ENCODE peak calls at places on chromosomes 2 and 18, in eight cellular contexts. Z is GM23338, I is HCT116, E is stomach, S is K562, P is breast epithelium, M is HepG2, F is HL-60. W is an unnamed sample.

GRCh38 chr2:212814941-212815340 is 276.3 kb upstream of the ERBB4 start:
- DNase-seq in Z (no peak), I (no peak), M (no peak), E (no peak), F (no peak), S (no peak), P (no peak), W (no peak)

GRCh38 chr18:73663581-73663980 is 484.1 kb downstream of the FBXO15 start:
- DNase-seq in F (no peak), S (no peak), Z (no peak), M (no peak), P (no peak), I (no peak), E (no peak), W (no peak)

GRCh38 chr2:158755310-158755709 is 39.8 kb upstream of the DAPL1 start:
- DNase-seq in M (peak; percentile 22), Z (no peak), P (no peak), S (no peak), I (no peak), E (no peak), F (no peak), W (no peak)

GRCh38 chr2:190996338-190996946 is 17.5 kb downstream of the STAT1 start:
- DNase-seq in S (peak; percentile 67), E (no peak), I (no peak), Z (peak; percentile 79), P (no peak), M (peak; percentile 70), F (peak; percentile 26), W (no peak)

GRCh38 chr2:63064197-63064596 is 13.6 kb downstream of the OTX1 start:
- DNase-seq in M (no peak), Z (no peak), E (no peak), I (no peak), F (no peak), P (no peak), S (no peak), W (no peak)

GRCh38 chr2:181570833-181571661 is 85.9 kb downstream of the CERKL start:
- DNase-seq in P (no peak), Z (no peak), E (no peak), M (no peak), I (no peak), F (no peak), S (no peak), W (no peak)

GRCh38 chr2:11250400-11251277 is 93.8 kb downstream of the ROCK2 start:
- DNase-seq in Z (no peak), P (no peak), E (no peak), S (no peak), I (no peak), M (no peak), F (no peak), W (no peak)

GRCh38 chr18:12295389-12296086 is 12.5 kb upstream of the TUBB6 start:
- DNase-seq in M (no peak), Z (no peak), E (no peak), S (no peak), F (no peak), I (no peak), P (no peak), W (no peak)

GRCh38 chr18:77366725-77367641 is 117.3 kb downstream of the GALR1 start:
- DNase-seq in E (no peak), I (no peak), F (no peak), S (no peak), M (peak; percentile 97), Z (peak; percentile 6), P (no peak), W (peak; percentile 36)

GRCh38 chr2:174585657-174586056 is 11.9 kb downstream of the WIPF1 start:
- DNase-seq in S (no peak), M (no peak), I (no peak), E (no peak), P (no peak), Z (peak; percentile 17), F (no peak), W (no peak)

GRCh38 chr18:22703883-22704626 is 229.1 kb upstream of the RBBP8 start:
- DNase-seq in P (no peak), I (peak; percentile 52), S (peak; percentile 74), E (no peak), Z (peak; percentile 74), F (peak; percentile 51), M (peak; percentile 48), W (no peak)

GRCh38 chr2:214481204-214481603 is 70.3 kb downstream of the VWC2L start:
- DNase-seq in M (no peak), E (no peak), Z (no peak), P (no peak), I (no peak), S (no peak), F (no peak), W (no peak)

GRCh38 chr2:10457846-10458563 is 9.9 kb upstream of the ODC1 start:
- DNase-seq in Z (no peak), P (no peak), M (no peak), S (no peak), E (peak; percentile 48), F (no peak), I (no peak), W (no peak)

GRCh38 chr2:212259236-212259635 is 279.4 kb downstream of the ERBB4 start:
- DNase-seq in P (no peak), Z (no peak), S (no peak), M (no peak), F (no peak), E (no peak), I (no peak), W (no peak)

GRCh38 chr2:192267484-192267883 is 72.8 kb upstream of the TMEFF2 start:
- DNase-seq in P (no peak), F (no peak), Z (no peak), I (no peak), E (no peak), M (no peak), S (no peak), W (no peak)

GRCh38 chr2:160368988-160369935 is 124.3 kb downstream of the RBMS1 start:
- DNase-seq in Z (no peak), F (no peak), S (no peak), P (no peak), M (no peak), I (no peak), E (no peak), W (no peak)

GRCh38 chr18:68918216-68918615 is 120.3 kb downstream of the CCDC102B start:
- DNase-seq in Z (no peak), M (no peak), I (no peak), F (no peak), E (no peak), P (no peak), S (no peak), W (no peak)

GRCh38 chr2:177393381-177393780 is 808 bp downstream of the AGPS start:
- DNase-seq in S (peak; percentile 30), M (no peak), F (no peak), P (no peak), I (no peak), E (no peak), Z (no peak), W (peak; percentile 33)

GRCh38 chr18:28398491-28398890 is 221.6 kb upstream of the CDH2 start:
- DNase-seq in Z (no peak), E (no peak), M (no peak), P (no peak), I (no peak), S (no peak), F (no peak), W (no peak)

GRCh38 chr2:17051558-17051957 is 385.9 kb upstream of the CYRIA start:
- DNase-seq in F (no peak), Z (no peak), E (no peak), S (no peak), I (no peak), M (no peak), P (no peak), W (no peak)

GRCh38 chr2:113218283-113219091 is 44.7 kb downstream of the PSD4 start:
- DNase-seq in S (no peak), F (no peak), Z (no peak), P (no peak), I (no peak), E (no peak), M (peak; percentile 97), W (peak; percentile 83)

DNA sequence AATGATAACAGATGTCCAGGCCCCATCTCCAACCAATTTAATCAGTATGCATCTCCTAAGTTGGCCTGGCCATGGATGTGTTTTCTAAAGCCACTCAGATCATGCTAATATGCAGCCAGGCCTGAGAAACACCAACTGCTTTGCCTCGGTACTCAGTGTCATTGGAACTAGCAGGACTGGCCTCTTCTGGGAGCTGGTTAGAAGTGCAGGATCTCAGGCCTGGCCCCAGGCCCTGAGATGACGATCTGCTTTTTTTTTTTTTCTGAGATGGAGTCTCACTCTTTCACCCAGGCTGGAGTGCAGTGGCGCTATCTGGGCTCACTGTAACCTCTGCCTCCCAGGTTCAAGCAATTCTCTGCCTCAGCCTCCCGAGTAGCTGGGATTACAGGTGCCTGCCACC is 69.1 kb downstream of the IRS1 start:
- DNase-seq in I (peak; percentile 31), S (no peak), F (no peak), M (peak; percentile 22), E (no peak), P (no peak), Z (peak; percentile 45), W (no peak)
- TF ChIP-seq CTCF in I (peak; percentile 22), S (no peak), F (no peak), M (no peak), E (no peak), P (peak; percentile 9), Z (peak; percentile 37), W (no peak)

DNA sequence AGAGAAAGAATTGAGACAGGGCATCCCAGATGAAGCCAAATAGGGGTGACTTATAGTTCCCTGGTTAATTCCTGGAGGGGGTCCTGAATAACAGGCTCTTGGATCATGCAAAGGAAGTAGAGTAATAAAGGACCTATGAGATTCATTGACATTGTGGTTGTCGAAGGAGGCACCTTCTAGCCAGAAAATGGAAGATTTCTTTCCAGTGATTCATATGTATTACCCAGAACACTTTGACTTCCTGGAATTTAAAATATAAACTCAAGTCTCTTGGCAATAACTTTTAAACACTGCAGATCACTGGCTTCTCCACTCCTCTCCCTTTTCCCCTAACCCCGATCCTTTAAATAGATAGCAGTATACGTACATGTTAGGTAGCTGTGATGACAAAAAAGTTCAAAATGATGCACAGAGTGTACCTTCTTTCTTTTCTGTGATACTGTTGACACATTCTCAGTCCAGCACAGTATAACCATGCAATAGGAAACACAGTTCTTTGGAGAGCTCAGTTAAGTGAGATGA is 211.8 kb downstream of the LTBP1 start:
- DNase-seq in F (no peak), P (no peak), E (no peak), I (no peak), M (no peak), S (no peak), Z (no peak), W (no peak)
- TF ChIP-seq POLR2AphosphoS5 in F (no peak), P (no peak), E (no peak), I (no peak), M (no peak), S (no peak), Z (no peak), W (peak; percentile 51)

DNA sequence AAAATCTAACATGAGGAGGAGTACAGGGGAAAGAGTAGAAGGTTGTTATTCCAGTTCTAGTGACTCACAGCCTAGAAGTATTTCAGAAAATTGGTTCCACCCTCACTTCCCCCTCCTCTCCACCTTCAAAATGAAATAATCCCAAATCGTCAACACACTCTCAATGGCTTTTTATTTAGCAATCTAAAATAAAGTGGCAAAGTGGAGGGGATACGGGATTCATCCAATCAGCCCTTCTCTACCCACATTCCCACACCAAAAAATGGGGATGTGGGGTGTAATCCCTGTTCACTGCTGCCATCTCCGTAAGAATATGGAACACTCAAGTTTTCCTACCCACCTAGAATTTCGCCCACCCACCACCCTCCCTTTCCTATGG is 987 bp downstream of the NCKAP1 start:
- DNase-seq in P (no peak), S (no peak), F (no peak), M (peak; percentile 20), I (peak; percentile 31), E (no peak), Z (no peak), W (no peak)
- TF ChIP-seq CTCF in P (no peak), S (no peak), F (no peak), M (no peak), I (no peak), E (no peak), Z (no peak), W (no peak)

GRCh38 chr2:79578952-79579351 is 66.1 kb downstream of the CTNNA2 start:
- DNase-seq in F (no peak), I (no peak), S (no peak), E (no peak), Z (no peak), P (no peak), M (no peak), W (no peak)
- TF ChIP-seq POLR2AphosphoS5 in F (no peak), I (no peak), S (no peak), E (no peak), Z (no peak), P (no peak), M (no peak), W (no peak)

W was measured in transverse colon.